ENCODE peak calls at places on chromosomes 3 and 15, in six cellular contexts. R, Q, L, X, B and A are unnamed samples.

GRCh38 chr15:63500265-63501250 is 3.8 kb upstream of the USP3 start:
- DNase-seq in B (no peak), R (no peak), X (no peak), L (no peak), Q (no peak), A (no peak)

GRCh38 chr3:79039192-79039591 is 728.6 kb downstream of the ROBO1 start:
- DNase-seq in X (no peak), L (no peak), B (no peak), Q (no peak), R (no peak), A (no peak)

GRCh38 chr3:131402391-131403039 is 20.9 kb downstream of the NUDT16 start:
- DNase-seq in Q (no peak), B (no peak), R (no peak), L (no peak), X (no peak), A (peak; percentile 82)

GRCh38 chr3:50373865-50374188 is 14.5 kb upstream of the TMEM115 start:
- DNase-seq in Q (no peak), B (no peak), L (no peak), R (no peak), X (no peak), A (no peak)

GRCh38 chr3:198092276-198092675 is 132.3 kb downstream of the LMLN start:
- DNase-seq in Q (no peak), B (no peak), X (no peak), L (no peak), R (no peak), A (no peak)

GRCh38 chr3:10570196-10570946 is 65.0 kb upstream of the ATP2B2 start:
- DNase-seq in R (peak; percentile 41), L (no peak), X (no peak), Q (no peak), B (no peak), A (no peak)

GRCh38 chr3:179177611-179178010 is 29.5 kb downstream of the PIK3CA start:
- DNase-seq in L (no peak), Q (no peak), X (no peak), R (no peak), B (no peak), A (no peak)

GRCh38 chr15:90126457-90127435 is 24.5 kb upstream of the IDH2 start:
- DNase-seq in Q (no peak), X (no peak), B (no peak), L (peak; percentile 73), R (no peak), A (no peak)

GRCh38 chr3:127867412-127867811 is 45.1 kb upstream of the MGLL start:
- DNase-seq in R (no peak), X (no peak), Q (no peak), L (no peak), B (no peak), A (no peak)

GRCh38 chr15:51348688-51349087 is 7.2 kb downstream of the GLDN start:
- DNase-seq in B (no peak), L (no peak), Q (no peak), X (no peak), R (no peak), A (no peak)

GRCh38 chr3:185815391-185816282 is 9.2 kb downstream of the IGF2BP2 start:
- DNase-seq in L (no peak), Q (no peak), B (no peak), R (no peak), X (no peak), A (peak; percentile 72)

GRCh38 chr15:66591322-66591862 is 25.6 kb upstream of the LCTL start:
- DNase-seq in L (no peak), Q (no peak), X (no peak), R (no peak), B (no peak), A (peak; percentile 21)

GRCh38 chr15:70793694-70794093 is 30.3 kb upstream of the UACA start:
- DNase-seq in Q (no peak), R (no peak), X (no peak), L (no peak), B (no peak), A (no peak)

GRCh38 chr3:108391917-108392585 is 95.7 kb downstream of the HHLA2 start:
- DNase-seq in R (peak; percentile 10), X (no peak), L (no peak), Q (no peak), B (no peak), A (no peak)

GRCh38 chr15:32910839-32911238 is 193.0 kb downstream of the GREM1 start:
- DNase-seq in L (no peak), R (no peak), B (no peak), X (no peak), Q (no peak), A (no peak)

GRCh38 chr3:47022540-47023161 is 43.2 kb downstream of the NBEAL2 start:
- DNase-seq in L (no peak), Q (no peak), R (no peak), X (no peak), B (peak; percentile 46), A (no peak)

GRCh38 chr3:100030914-100031313 is 83.4 kb downstream of the FILIP1L start:
- DNase-seq in L (no peak), B (no peak), Q (no peak), X (no peak), R (no peak), A (no peak)

GRCh38 chr3:168061332-168061996 is 34.3 kb downstream of the GOLIM4 start:
- DNase-seq in R (no peak), L (no peak), B (no peak), X (peak; percentile 28), Q (no peak), A (peak; percentile 12)

GRCh38 chr15:62391565-62392262 is 226.6 kb upstream of the C2CD4B start:
- DNase-seq in L (peak; percentile 74), R (peak; percentile 12), X (peak; percentile 7), B (no peak), Q (peak; percentile 51), A (peak; percentile 6)

GRCh38 chr3:134667461-134667860 is 16.6 kb upstream of the KY start:
- DNase-seq in B (no peak), R (no peak), X (no peak), Q (no peak), L (no peak), A (no peak)

GRCh38 chr3:8757551-8758518 is 11.6 kb downstream of the OXTR start:
- DNase-seq in L (no peak), R (no peak), B (no peak), X (no peak), Q (peak; percentile 83), A (no peak)

GRCh38 chr3:66468016-66468735 is 32.6 kb downstream of the LRIG1 start:
- DNase-seq in L (no peak), Q (no peak), X (no peak), R (no peak), B (no peak), A (no peak)

GRCh38 chr3:85781806-85782205 is 823.0 kb downstream of the CADM2 start:
- DNase-seq in B (peak; percentile 91), L (no peak), R (peak; percentile 18), Q (no peak), X (no peak), A (no peak)

GRCh38 chr3:13618836-13619235 is 69.9 kb downstream of the FBLN2 start:
- DNase-seq in X (no peak), Q (no peak), B (no peak), R (no peak), L (no peak), A (no peak)

GRCh38 chr3:43062556-43063040 is 43.3 kb downstream of the POMGNT2 start:
- DNase-seq in L (no peak), X (no peak), Q (no peak), R (no peak), B (no peak), A (no peak)

GRCh38 chr3:39192490-39193092 is at the start of gene XIRP1:
- DNase-seq in X (no peak), B (no peak), Q (no peak), L (no peak), R (no peak), A (no peak)

GRCh38 chr3:184562146-184562861 is 719 bp downstream of the EPHB3 start:
- DNase-seq in B (no peak), R (no peak), X (no peak), Q (no peak), L (peak; percentile 68), A (no peak)